ENCODE peak calls at places on chromosomes 3 and 15, in four cellular contexts. One of them, this sample, is unnamed.

GRCh38 chr15:25829075-25829474 is 34.1 kb downstream of the ATP10A start:
- DNase-seq in colonic mucosa: no peak
- DNase-seq in fibroblast of lung: peak
- DNase-seq in mammary epithelial cell: no peak
- DNase-seq in this sample: no peak

GRCh38 chr15:70556804-70557203 is 206.6 kb downstream of the UACA start:
- DNase-seq in mammary epithelial cell: no peak
- DNase-seq in fibroblast of lung: no peak
- DNase-seq in colonic mucosa: no peak
- DNase-seq in this sample: no peak

GRCh38 chr15:69154684-69155083 is 5.8 kb upstream of the GLCE start:
- DNase-seq in colonic mucosa: no peak
- DNase-seq in fibroblast of lung: peak
- DNase-seq in mammary epithelial cell: peak
- DNase-seq in this sample: no peak

GRCh38 chr3:168249539-168250414 is 154.1 kb upstream of the GOLIM4 start:
- DNase-seq in colonic mucosa: peak
- DNase-seq in fibroblast of lung: peak
- DNase-seq in mammary epithelial cell: peak
- DNase-seq in this sample: peak

GRCh38 chr3:45753095-45753494 is 43.2 kb downstream of the SLC6A20 start:
- DNase-seq in fibroblast of lung: no peak
- DNase-seq in colonic mucosa: no peak
- DNase-seq in mammary epithelial cell: peak
- DNase-seq in this sample: no peak

GRCh38 chr3:135623558-135623957 is 342.0 kb upstream of the PPP2R3A start:
- DNase-seq in fibroblast of lung: no peak
- DNase-seq in colonic mucosa: no peak
- DNase-seq in mammary epithelial cell: no peak
- DNase-seq in this sample: no peak

GRCh38 chr3:4895848-4896247 is 83.4 kb upstream of the BHLHE40 start:
- DNase-seq in fibroblast of lung: peak
- DNase-seq in colonic mucosa: no peak
- DNase-seq in mammary epithelial cell: no peak
- DNase-seq in this sample: no peak

GRCh38 chr3:119173325-119173724 is at the start of gene UPK1B:
- DNase-seq in colonic mucosa: no peak
- DNase-seq in mammary epithelial cell: no peak
- DNase-seq in fibroblast of lung: no peak
- DNase-seq in this sample: no peak

GRCh38 chr3:15651396-15651795 is 49.9 kb downstream of the BTD start:
- DNase-seq in mammary epithelial cell: no peak
- DNase-seq in fibroblast of lung: no peak
- DNase-seq in colonic mucosa: no peak
- DNase-seq in this sample: no peak

GRCh38 chr3:188240189-188240981 is 86.4 kb downstream of the LPP start:
- DNase-seq in mammary epithelial cell: no peak
- DNase-seq in fibroblast of lung: no peak
- DNase-seq in colonic mucosa: no peak
- DNase-seq in this sample: no peak
- H3K9ac ChIP-seq in mammary epithelial cell: no peak
- H3K9ac ChIP-seq in fibroblast of lung: no peak
- H3K9ac ChIP-seq in colonic mucosa: no peak
- H3K9ac ChIP-seq in this sample: no peak

GRCh38 chr3:52650437-52650836 is 35.3 kb downstream of the PBRM1 start:
- DNase-seq in colonic mucosa: no peak
- DNase-seq in fibroblast of lung: peak
- DNase-seq in mammary epithelial cell: no peak
- DNase-seq in this sample: no peak

GRCh38 chr3:52645549-52645948 is 40.2 kb downstream of the PBRM1 start:
- DNase-seq in mammary epithelial cell: peak
- DNase-seq in fibroblast of lung: no peak
- DNase-seq in colonic mucosa: no peak
- DNase-seq in this sample: no peak

GRCh38 chr3:52651592-52651991 is 34.1 kb downstream of the PBRM1 start:
- DNase-seq in colonic mucosa: no peak
- DNase-seq in mammary epithelial cell: no peak
- DNase-seq in fibroblast of lung: no peak
- DNase-seq in this sample: no peak

GRCh38 chr3:52649461-52650210 is 36.1 kb downstream of the PBRM1 start:
- DNase-seq in fibroblast of lung: peak
- DNase-seq in colonic mucosa: no peak
- DNase-seq in mammary epithelial cell: no peak
- DNase-seq in this sample: no peak
- H3K9ac ChIP-seq in fibroblast of lung: no peak
- H3K9ac ChIP-seq in colonic mucosa: no peak
- H3K9ac ChIP-seq in mammary epithelial cell: no peak
- H3K9ac ChIP-seq in this sample: no peak

GRCh38 chr3:50044976-50045375 is 43.7 kb upstream of the RBM5 start:
- DNase-seq in fibroblast of lung: no peak
- DNase-seq in mammary epithelial cell: no peak
- DNase-seq in colonic mucosa: no peak
- DNase-seq in this sample: no peak

GRCh38 chr3:50047426-50047825 is 41.3 kb upstream of the RBM5 start:
- DNase-seq in mammary epithelial cell: no peak
- DNase-seq in colonic mucosa: no peak
- DNase-seq in fibroblast of lung: no peak
- DNase-seq in this sample: no peak

DNA sequence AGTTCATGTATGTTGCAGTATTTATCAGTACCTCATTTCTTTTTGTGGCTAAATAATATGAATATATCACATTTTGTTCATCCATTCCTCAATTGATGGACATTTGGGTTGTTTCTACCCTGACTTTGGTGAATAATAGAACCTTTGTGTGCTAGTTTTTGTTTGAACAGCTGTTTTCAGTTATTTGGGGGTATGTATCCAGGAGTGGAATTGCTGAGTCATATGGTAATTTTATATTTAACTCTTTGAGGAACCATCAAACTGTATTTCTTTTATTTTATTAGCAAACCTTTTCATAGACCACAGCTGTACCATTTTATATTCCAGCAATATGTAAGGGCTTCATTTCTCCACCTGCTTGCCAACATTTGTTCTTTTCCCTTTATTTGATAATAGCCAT is 38.4 kb upstream of the RBM5 start:
- DNase-seq in colonic mucosa: no peak
- DNase-seq in fibroblast of lung: peak
- DNase-seq in mammary epithelial cell: peak
- DNase-seq in this sample: no peak
- H3K9ac ChIP-seq in colonic mucosa: no peak
- H3K9ac ChIP-seq in fibroblast of lung: no peak
- H3K9ac ChIP-seq in mammary epithelial cell: no peak
- H3K9ac ChIP-seq in this sample: no peak

GRCh38 chr3:59451041-59451763 is 401.4 kb upstream of the CFAP20DC start:
- DNase-seq in fibroblast of lung: peak
- DNase-seq in mammary epithelial cell: peak
- DNase-seq in colonic mucosa: peak
- DNase-seq in this sample: no peak
- H3K9ac ChIP-seq in fibroblast of lung: no peak
- H3K9ac ChIP-seq in mammary epithelial cell: no peak
- H3K9ac ChIP-seq in colonic mucosa: no peak
- H3K9ac ChIP-seq in this sample: no peak

GRCh38 chr3:61253756-61254155 is 2.5 kb upstream of the FHIT start:
- DNase-seq in colonic mucosa: no peak
- DNase-seq in mammary epithelial cell: no peak
- DNase-seq in fibroblast of lung: no peak
- DNase-seq in this sample: no peak

GRCh38 chr3:61250784-61251173 is 473 bp downstream of the FHIT start:
- DNase-seq in mammary epithelial cell: peak
- DNase-seq in colonic mucosa: peak
- DNase-seq in fibroblast of lung: no peak
- DNase-seq in this sample: peak

GRCh38 chr3:61252836-61253235 is 1.6 kb upstream of the FHIT start:
- DNase-seq in mammary epithelial cell: no peak
- DNase-seq in colonic mucosa: no peak
- DNase-seq in fibroblast of lung: no peak
- DNase-seq in this sample: no peak

GRCh38 chr3:61248496-61248895 is 2.8 kb downstream of the FHIT start:
- DNase-seq in colonic mucosa: no peak
- DNase-seq in fibroblast of lung: no peak
- DNase-seq in mammary epithelial cell: no peak
- DNase-seq in this sample: no peak

DNA sequence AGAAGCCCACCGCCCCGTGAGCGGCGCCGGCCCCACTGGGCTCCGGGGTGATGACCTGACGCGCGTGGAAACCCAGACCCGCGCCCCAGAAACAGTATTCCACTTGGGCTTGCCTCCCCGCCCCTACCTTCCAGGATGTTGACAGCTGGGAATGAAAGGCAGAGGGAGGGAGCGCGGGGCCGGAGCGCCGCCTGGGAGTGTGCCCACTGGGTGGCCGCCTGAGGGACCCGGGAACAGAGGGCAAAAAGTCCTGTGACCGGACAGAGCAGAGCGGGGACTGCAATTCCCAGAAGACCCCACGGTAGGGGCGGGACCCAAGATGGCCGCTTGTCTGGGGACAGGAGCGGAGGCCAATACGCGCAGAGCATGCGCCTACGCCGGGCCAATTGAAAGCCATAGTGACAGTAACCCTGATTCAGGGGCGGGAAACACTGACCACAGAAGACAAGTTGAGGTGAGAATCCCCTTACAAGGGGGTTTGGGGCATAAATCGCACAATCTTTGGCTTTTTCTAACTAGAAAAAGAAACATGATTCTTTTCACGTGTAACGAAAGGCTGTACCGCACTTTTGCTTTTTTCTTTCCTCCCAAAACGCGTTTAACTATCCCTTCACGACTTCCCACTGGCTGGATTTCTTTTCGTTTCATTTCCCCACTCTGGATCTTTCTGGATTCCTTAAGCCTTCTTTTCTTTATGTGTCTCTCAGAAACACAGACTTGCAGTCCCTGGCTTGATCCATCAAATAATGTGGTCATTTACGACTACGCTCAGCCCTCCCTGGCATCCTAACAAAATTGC is at the start of gene FHIT:
- DNase-seq in fibroblast of lung: peak
- DNase-seq in colonic mucosa: peak
- DNase-seq in mammary epithelial cell: peak
- DNase-seq in this sample: peak
- H3K9ac ChIP-seq in fibroblast of lung: peak
- H3K9ac ChIP-seq in colonic mucosa: peak
- H3K9ac ChIP-seq in mammary epithelial cell: peak
- H3K9ac ChIP-seq in this sample: peak

GRCh38 chr3:170204023-170204472 is 18.2 kb upstream of the PRKCI start:
- DNase-seq in colonic mucosa: no peak
- DNase-seq in fibroblast of lung: no peak
- DNase-seq in mammary epithelial cell: no peak
- DNase-seq in this sample: no peak

GRCh38 chr3:170207717-170208116 is 14.5 kb upstream of the PRKCI start:
- DNase-seq in colonic mucosa: no peak
- DNase-seq in mammary epithelial cell: no peak
- DNase-seq in fibroblast of lung: no peak
- DNase-seq in this sample: no peak

GRCh38 chr3:170204509-170204908 is 17.7 kb upstream of the PRKCI start:
- DNase-seq in colonic mucosa: no peak
- DNase-seq in fibroblast of lung: no peak
- DNase-seq in mammary epithelial cell: no peak
- DNase-seq in this sample: no peak

GRCh38 chr3:170203457-170203856 is 18.8 kb upstream of the PRKCI start:
- DNase-seq in fibroblast of lung: no peak
- DNase-seq in colonic mucosa: no peak
- DNase-seq in mammary epithelial cell: no peak
- DNase-seq in this sample: no peak

GRCh38 chr3:170205302-170205701 is 16.9 kb upstream of the PRKCI start:
- DNase-seq in fibroblast of lung: no peak
- DNase-seq in colonic mucosa: no peak
- DNase-seq in mammary epithelial cell: no peak
- DNase-seq in this sample: no peak
- H3K9ac ChIP-seq in fibroblast of lung: no peak
- H3K9ac ChIP-seq in colonic mucosa: no peak
- H3K9ac ChIP-seq in mammary epithelial cell: no peak
- H3K9ac ChIP-seq in this sample: no peak

GRCh38 chr3:8441969-8442559 is 59.6 kb upstream of the LMCD1 start:
- DNase-seq in fibroblast of lung: peak
- DNase-seq in colonic mucosa: peak
- DNase-seq in mammary epithelial cell: peak
- DNase-seq in this sample: no peak

GRCh38 chr3:8444883-8445282 is 56.7 kb upstream of the LMCD1 start:
- DNase-seq in mammary epithelial cell: no peak
- DNase-seq in colonic mucosa: no peak
- DNase-seq in fibroblast of lung: no peak
- DNase-seq in this sample: no peak

GRCh38 chr3:8442993-8443670 is 58.5 kb upstream of the LMCD1 start:
- DNase-seq in fibroblast of lung: peak
- DNase-seq in mammary epithelial cell: no peak
- DNase-seq in colonic mucosa: no peak
- DNase-seq in this sample: no peak

GRCh38 chr3:8445861-8446260 is 55.8 kb upstream of the LMCD1 start:
- DNase-seq in mammary epithelial cell: peak
- DNase-seq in colonic mucosa: no peak
- DNase-seq in fibroblast of lung: peak
- DNase-seq in this sample: no peak

GRCh38 chr3:8443829-8444791 is 57.5 kb upstream of the LMCD1 start:
- DNase-seq in colonic mucosa: peak
- DNase-seq in mammary epithelial cell: peak
- DNase-seq in fibroblast of lung: peak
- DNase-seq in this sample: peak
- H3K9ac ChIP-seq in colonic mucosa: no peak
- H3K9ac ChIP-seq in mammary epithelial cell: no peak
- H3K9ac ChIP-seq in fibroblast of lung: peak
- H3K9ac ChIP-seq in this sample: no peak

GRCh38 chr3:42072930-42073329 is 18.2 kb upstream of the TRAK1 start:
- DNase-seq in fibroblast of lung: no peak
- DNase-seq in mammary epithelial cell: no peak
- DNase-seq in colonic mucosa: no peak
- DNase-seq in this sample: no peak
- H3K9ac ChIP-seq in fibroblast of lung: no peak
- H3K9ac ChIP-seq in mammary epithelial cell: no peak
- H3K9ac ChIP-seq in colonic mucosa: no peak
- H3K9ac ChIP-seq in this sample: no peak

DNA sequence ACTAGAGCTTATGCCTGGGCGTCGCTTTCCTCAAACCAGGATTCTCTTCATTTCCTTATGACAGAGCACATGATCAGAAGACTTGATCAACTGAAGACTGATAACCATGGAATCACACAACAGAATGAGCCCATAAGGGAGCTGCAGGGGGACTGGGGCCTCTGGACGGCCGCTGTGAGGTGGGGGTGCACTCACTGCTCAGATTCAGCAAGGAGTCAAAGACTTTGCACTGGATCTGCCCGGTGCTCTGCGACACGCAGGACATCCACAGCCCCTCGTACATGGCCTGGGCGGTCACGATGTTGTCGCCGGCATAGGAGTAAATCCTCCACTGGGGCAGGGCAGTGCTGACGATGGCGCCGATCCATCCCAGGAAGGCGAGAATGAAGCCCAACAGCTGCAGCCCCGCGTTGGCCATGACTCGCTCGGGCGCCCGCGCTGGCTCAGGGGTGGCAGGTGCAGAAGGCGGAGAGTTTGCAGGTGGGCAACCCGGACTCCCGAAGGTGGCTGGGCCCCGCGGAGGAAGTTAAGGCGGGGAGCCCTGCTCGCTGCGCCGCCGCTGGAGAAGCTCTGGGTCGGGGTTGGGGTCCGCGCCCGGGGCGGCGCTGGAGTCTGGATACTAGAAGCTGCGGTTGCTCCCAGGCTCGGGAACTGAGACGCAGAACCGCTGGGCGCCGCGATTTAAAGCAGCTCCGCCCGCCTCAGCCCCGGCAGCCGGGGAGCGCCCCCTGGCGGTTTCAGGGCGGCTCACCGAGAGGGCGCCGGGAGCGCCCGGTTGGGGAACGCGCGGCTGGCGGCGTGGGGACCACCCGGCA is at the start of gene CLDN1:
- DNase-seq in colonic mucosa: peak
- DNase-seq in mammary epithelial cell: peak
- DNase-seq in fibroblast of lung: peak
- DNase-seq in this sample: peak
- H3K9ac ChIP-seq in colonic mucosa: no peak
- H3K9ac ChIP-seq in mammary epithelial cell: peak
- H3K9ac ChIP-seq in fibroblast of lung: peak
- H3K9ac ChIP-seq in this sample: peak